ENCODE peak calls at places on chromosomes 13 and 19, in seven cellular contexts. D, Q, T, S, C, K and G are unnamed samples.

GRCh38 chr19:55284405-55285058 is 735 bp downstream of the BRSK1 start:
- DNase-seq in D (no peak), Q (no peak), T (no peak), S (no peak), C (no peak), K (no peak), G (no peak)

GRCh38 chr19:10289167-10289835 is 451 bp upstream of the ICAM5 start:
- DNase-seq in D (peak), Q (peak), T (peak), S (peak), C (no peak), K (peak), G (no peak)

GRCh38 chr13:94617389-94618000 is 15.8 kb downstream of the GPR180 start:
- DNase-seq in D (peak), Q (no peak), T (no peak), S (peak), C (no peak), K (peak), G (peak)

GRCh38 chr19:40229926-40230417 is 3.5 kb upstream of the CCNP start:
- DNase-seq in D (no peak), Q (peak), T (no peak), S (no peak), C (no peak), K (no peak), G (no peak)

GRCh38 chr13:51552027-51552426 is 32.2 kb upstream of the WDFY2 start:
- DNase-seq in D (peak), Q (no peak), T (no peak), S (no peak), C (no peak), K (no peak), G (no peak)

GRCh38 chr13:52651880-52652169 is 811 bp upstream of the SUGT1 start:
- DNase-seq in D (no peak), Q (no peak), T (no peak), S (no peak), C (no peak), K (no peak), G (peak)

GRCh38 chr13:97189943-97190342 is 32.2 kb upstream of the MBNL2 start:
- DNase-seq in D (no peak), Q (no peak), T (no peak), S (no peak), C (no peak), K (no peak), G (peak)

GRCh38 chr13:50893211-50893852 is 16.3 kb upstream of the RNASEH2B start:
- DNase-seq in D (peak), Q (peak), T (no peak), S (peak), C (no peak), K (peak), G (peak)

GRCh38 chr19:45385392-45386221 is 15.2 kb upstream of the ERCC2 start:
- DNase-seq in D (no peak), Q (no peak), T (no peak), S (no peak), C (no peak), K (no peak), G (no peak)

GRCh38 chr19:14118165-14119051 is 846 bp upstream of the PRKACA start:
- DNase-seq in D (peak), Q (peak), T (peak), S (peak), C (peak), K (peak), G (no peak)